ENCODE peak calls at places on chromosomes 1 and 21, in seven cellular contexts. R, M, N, G, U, I and S are unnamed samples.

GRCh38 chr1:87210151-87210550 is 118.5 kb upstream of the LMO4 start:
- DNase-seq in I (no peak), R (no peak), G (no peak), M (no peak), N (no peak), U (no peak), S (no peak)

GRCh38 chr1:161038523-161039153 is at the start of gene TSTD1:
- DNase-seq in R (peak), M (no peak), I (peak), G (peak), U (no peak), N (peak), S (no peak)

GRCh38 chr1:42168798-42169197 is 4.3 kb upstream of the GUCA2A start:
- DNase-seq in M (no peak), U (no peak), R (no peak), G (no peak), N (no peak), I (no peak), S (no peak)

GRCh38 chr1:150321826-150322166 is 463 bp downstream of the PRPF3 start:
- DNase-seq in R (no peak), M (no peak), G (no peak), I (no peak), N (no peak), U (no peak), S (no peak)

GRCh38 chr1:78143673-78144072 is 97.9 kb downstream of the GIPC2 start:
- DNase-seq in R (no peak), M (no peak), G (no peak), I (no peak), U (no peak), N (no peak), S (no peak)

GRCh38 chr1:239718997-239719628 is 332.7 kb downstream of the CHRM3 start:
- DNase-seq in G (no peak), R (no peak), N (peak), M (peak), U (no peak), I (no peak), S (no peak)

GRCh38 chr1:183783896-183784637 is 20.9 kb upstream of the RGL1 start:
- DNase-seq in G (no peak), I (no peak), N (no peak), M (peak), U (no peak), R (peak), S (no peak)

GRCh38 chr1:97849350-97850339 is 71.2 kb downstream of the DPYD start:
- DNase-seq in G (peak), N (peak), R (no peak), U (no peak), I (no peak), M (peak), S (peak)

GRCh38 chr1:71377886-71378285 is 297.1 kb upstream of the ZRANB2 start:
- DNase-seq in I (no peak), U (no peak), G (no peak), M (no peak), R (no peak), N (peak), S (no peak)

GRCh38 chr1:91831132-91831930 is 54.6 kb downstream of the TGFBR3 start:
- DNase-seq in N (no peak), M (no peak), I (no peak), U (no peak), R (no peak), G (no peak), S (no peak)

GRCh38 chr21:37461494-37461893 is 94.9 kb downstream of the DYRK1A start:
- DNase-seq in R (no peak), G (no peak), U (no peak), M (peak), I (no peak), N (no peak), S (no peak)

GRCh38 chr1:64282353-64282752 is 78.9 kb downstream of the UBE2U start:
- DNase-seq in U (no peak), I (no peak), R (peak), G (no peak), M (no peak), N (no peak), S (no peak)

GRCh38 chr1:62735491-62736171 is 47.4 kb upstream of the DOCK7 start:
- DNase-seq in M (peak), G (peak), R (no peak), U (no peak), I (no peak), N (no peak), S (peak)

GRCh38 chr1:231053493-231054162 is 13.6 kb upstream of the FAM89A start:
- DNase-seq in G (no peak), U (no peak), M (peak), R (peak), I (no peak), N (peak), S (no peak)

GRCh38 chr1:94579876-94580294 is 38.3 kb upstream of the F3 start:
- DNase-seq in G (peak), R (no peak), M (peak), N (no peak), U (no peak), I (no peak), S (peak)

GRCh38 chr1:25765910-25766645 is 33.9 kb upstream of the SELENON start:
- DNase-seq in M (no peak), I (no peak), U (no peak), N (no peak), R (no peak), G (no peak), S (no peak)

GRCh38 chr1:85344256-85344694 is 67.8 kb upstream of the BCL10 start:
- DNase-seq in I (no peak), U (no peak), N (no peak), G (no peak), R (peak), M (peak), S (no peak)

GRCh38 chr1:219000606-219001005 is 173.1 kb upstream of the LYPLAL1 start:
- DNase-seq in M (peak), I (no peak), U (no peak), N (no peak), G (no peak), R (no peak), S (no peak)

GRCh38 chr21:37435120-37435519 is 68.5 kb downstream of the DYRK1A start:
- DNase-seq in G (peak), U (peak), I (no peak), M (peak), R (peak), N (peak), S (no peak)

GRCh38 chr1:245512181-245512888 is 357.6 kb downstream of the KIF26B start:
- DNase-seq in M (no peak), G (no peak), I (no peak), R (no peak), U (no peak), N (no peak), S (no peak)

GRCh38 chr1:223123238-223123976 is 19.6 kb downstream of the TLR5 start:
- DNase-seq in N (peak), I (peak), G (peak), M (peak), U (peak), R (peak), S (no peak)

GRCh38 chr1:211699059-211699458 is 23.6 kb upstream of the NEK2 start:
- DNase-seq in M (no peak), I (no peak), N (no peak), G (no peak), R (no peak), U (no peak), S (no peak)

GRCh38 chr1:220186752-220187151 is 85.5 kb downstream of the RAB3GAP2 start:
- DNase-seq in G (no peak), R (no peak), U (no peak), I (no peak), N (no peak), M (no peak), S (no peak)

GRCh38 chr21:15057290-15057689 is 7.5 kb downstream of the NRIP1 start:
- DNase-seq in I (no peak), R (no peak), M (no peak), N (no peak), U (no peak), G (no peak), S (no peak)

GRCh38 chr1:26020390-26020789 is 1.2 kb upstream of the EXTL1 start:
- DNase-seq in U (no peak), R (no peak), I (no peak), G (no peak), N (no peak), M (peak), S (no peak)

GRCh38 chr21:40177979-40178378 is 310.7 kb downstream of the PCP4 start:
- DNase-seq in N (no peak), R (no peak), M (no peak), I (no peak), G (no peak), U (no peak), S (no peak)

GRCh38 chr1:167438171-167439138 is 79.9 kb downstream of the CD247 start:
- DNase-seq in G (no peak), M (no peak), N (peak), R (no peak), I (peak), U (no peak), S (no peak)